ENCODE peak calls at places on chromosomes 11 and 22, in eight cellular contexts. H is AG09309; A is GM06990; U is T-helper 9 cell; I is HEK293T; W is left colon; L is activated CD4-positive, CD25-positive, alpha-beta regulatory T cell treated with anti-CD3 and anti-CD28 coated beads, Interleukin-2, amount 50 U/mL, for 72 hours; N is adrenal gland. X is an unnamed sample.

GRCh38 chr11:66080055-66080817 is 10.2 kb downstream of the PACS1 start:
- DNase-seq in L (no peak), U (peak; percentile 63), W (peak; percentile 58), H (peak; percentile 67), I (no peak), N (peak; percentile 81), A (no peak), X (peak; percentile 73)

GRCh38 chr22:21996175-21996574 is 13.6 kb upstream of the TOP3B start:
- DNase-seq in L (no peak), W (no peak), A (no peak), U (no peak), I (no peak), H (no peak), N (no peak), X (no peak)

GRCh38 chr22:35170716-35171697 is 86.3 kb upstream of the HMGXB4 start:
- DNase-seq in U (no peak), H (no peak), L (no peak), W (no peak), I (no peak), N (no peak), A (no peak), X (no peak)

GRCh38 chr22:19955241-19956128 is 13.9 kb upstream of the TXNRD2 start:
- DNase-seq in U (no peak), W (no peak), N (no peak), A (no peak), H (no peak), L (no peak), I (no peak), X (no peak)

GRCh38 chr22:40418366-40419201 is 48.2 kb downstream of the SGSM3 start:
- DNase-seq in A (no peak), L (no peak), I (no peak), N (no peak), W (peak; percentile 40), H (no peak), U (no peak), X (no peak)

GRCh38 chr11:102291831-102292230 is 25.5 kb upstream of the BIRC3 start:
- DNase-seq in N (no peak), A (no peak), U (no peak), I (no peak), W (no peak), H (no peak), L (no peak), X (no peak)

GRCh38 chr11:12717851-12718291 is 43.6 kb downstream of the TEAD1 start:
- DNase-seq in N (no peak), I (no peak), U (peak; percentile 32), L (peak; percentile 31), W (no peak), A (peak; percentile 43), H (no peak), X (no peak)

GRCh38 chr11:84524422-84525051 is 1102.6 kb downstream of the DLG2 start:
- DNase-seq in I (no peak), A (no peak), N (no peak), U (no peak), H (no peak), W (no peak), L (no peak), X (no peak)

GRCh38 chr22:43150731-43151206 is 590 bp upstream of the TSPO start:
- DNase-seq in N (peak; percentile 57), H (no peak), W (no peak), I (no peak), L (no peak), A (no peak), U (no peak), X (no peak)

X was measured in CD4-positive, alpha-beta T cell.